ENCODE peak calls at places on chromosome 20, in nine cellular contexts. J is effector memory CD8-positive, alpha-beta T cell; B is GM10248; O is left ventricle myocardium superior; C is NCI-H1930; A is M059J; V is fibroblast of pulmonary artery; H is activated gamma-delta T cell treated with anti-CD3 and anti-CD28 coated beads, Interleukin-2, amount 50 U/mL, for 16 hours; I is NCI-H446 treated with DMSO at 0.1 percent for 48 hours. N is an unnamed sample.

GRCh38 chr20:63453029-63453523 is 19.4 kb downstream of the KCNQ2 start:
- DNase-seq in I (no peak), A (peak; percentile 47), C (no peak), B (peak; percentile 57), O (peak; percentile 42), H (no peak), V (no peak), J (no peak), N (no peak)

GRCh38 chr20:2707353-2708072 is 14.9 kb downstream of the EBF4 start:
- DNase-seq in V (no peak), C (no peak), O (no peak), J (no peak), B (no peak), A (no peak), I (no peak), H (no peak), N (no peak)

GRCh38 chr20:52529856-52530255 is 338.3 kb upstream of the ZFP64 start:
- DNase-seq in H (no peak), O (no peak), B (no peak), I (no peak), J (no peak), C (no peak), V (peak; percentile 3), A (peak; percentile 89), N (no peak)

GRCh38 chr20:46572181-46572580 is 21.7 kb upstream of the OCSTAMP start:
- DNase-seq in B (no peak), J (no peak), A (peak; percentile 22), C (no peak), O (peak; percentile 75), H (no peak), V (no peak), I (no peak), N (no peak)

GRCh38 chr20:13200767-13201500 is 20.1 kb upstream of the ISM1 start:
- DNase-seq in H (no peak), B (no peak), O (no peak), C (peak; percentile 98), J (no peak), V (no peak), I (no peak), A (no peak), N (no peak)

GRCh38 chr20:56778765-56779195 is 149.7 kb downstream of the TFAP2C start:
- DNase-seq in H (no peak), O (peak; percentile 47), B (no peak), I (no peak), A (peak; percentile 80), C (no peak), V (peak; percentile 78), J (no peak), N (no peak)

GRCh38 chr20:38209054-38209675 is 44.1 kb upstream of the TGM2 start:
- DNase-seq in H (no peak), A (no peak), B (no peak), O (peak; percentile 82), V (no peak), C (no peak), J (no peak), I (no peak), N (no peak)

GRCh38 chr20:9306521-9306920 is 207.9 kb upstream of the LAMP5 start:
- DNase-seq in C (no peak), V (peak; percentile 79), O (no peak), H (no peak), J (no peak), B (no peak), A (peak; percentile 42), I (no peak), N (no peak)

GRCh38 chr20:2470051-2470431 is 548 bp downstream of the SNRPB start:
- DNase-seq in B (peak; percentile 73), A (peak; percentile 72), I (no peak), V (peak; percentile 49), O (peak; percentile 41), H (peak; percentile 45), J (peak; percentile 56), C (peak; percentile 7), N (no peak)

GRCh38 chr20:513429-513828 is 30.2 kb downstream of the CSNK2A1 start:
- DNase-seq in J (no peak), B (no peak), O (no peak), C (no peak), H (no peak), A (peak; percentile 13), V (peak; percentile 17), I (no peak), N (no peak)

N was measured in HCT116.